ENCODE peak calls at places on chromosomes 12 and 14, in eight cellular contexts. V is adrenal gland, J is breast epithelium, O is IMR-90, B is sigmoid colon, S is tibial nerve, K is suprapubic skin, C is H1. D is an unnamed sample.

GRCh38 chr14:95185452-95186392 is 28.4 kb upstream of the DICER1 start:
- DNase-seq in K (no peak), S (peak; percentile 70), V (peak; percentile 51), C (no peak), O (peak; percentile 19), J (no peak), B (peak; percentile 84), D (peak; percentile 74)

GRCh38 chr14:51283402-51283825 is 43.4 kb downstream of the TMX1 start:
- DNase-seq in S (peak; percentile 24), C (no peak), B (no peak), J (no peak), V (no peak), K (no peak), O (peak; percentile 93), D (no peak)

GRCh38 chr14:70982204-70982603 is 74.9 kb downstream of the PCNX1 start:
- DNase-seq in O (no peak), C (no peak), J (no peak), V (no peak), K (no peak), S (no peak), B (no peak), D (no peak)

GRCh38 chr12:64744422-64745258 is 14.6 kb downstream of the GNS start:
- DNase-seq in S (no peak), V (no peak), J (no peak), C (no peak), K (no peak), O (peak; percentile 39), B (no peak), D (no peak)

GRCh38 chr12:29983917-29984316 is 200.2 kb upstream of the TMTC1 start:
- DNase-seq in O (no peak), J (no peak), V (no peak), K (no peak), C (no peak), S (no peak), B (no peak), D (no peak)

GRCh38 chr12:106885546-106886249 is 70.0 kb upstream of the TMEM263 start:
- DNase-seq in B (no peak), J (no peak), V (no peak), K (no peak), O (no peak), S (no peak), C (no peak), D (no peak)

GRCh38 chr12:54991161-54991991 is 6.8 kb upstream of the TESPA1 start:
- DNase-seq in J (no peak), B (no peak), S (no peak), O (no peak), K (no peak), V (no peak), C (no peak), D (no peak)

GRCh38 chr14:104522926-104523545 is 56.5 kb upstream of the C14orf180 start:
- DNase-seq in V (no peak), S (no peak), O (no peak), B (no peak), K (peak; percentile 66), C (no peak), J (no peak), D (no peak)

GRCh38 chr12:6215932-6216494 is 15.8 kb downstream of the CD9 start:
- DNase-seq in B (peak; percentile 96), O (peak; percentile 33), J (peak; percentile 91), K (peak; percentile 91), C (no peak), V (peak; percentile 97), S (peak; percentile 50), D (peak; percentile 49)

GRCh38 chr12:46577063-46577776 is 204.6 kb upstream of the SLC38A2 start:
- DNase-seq in J (no peak), K (no peak), V (no peak), O (no peak), B (no peak), C (no peak), S (no peak), D (no peak)

DNA sequence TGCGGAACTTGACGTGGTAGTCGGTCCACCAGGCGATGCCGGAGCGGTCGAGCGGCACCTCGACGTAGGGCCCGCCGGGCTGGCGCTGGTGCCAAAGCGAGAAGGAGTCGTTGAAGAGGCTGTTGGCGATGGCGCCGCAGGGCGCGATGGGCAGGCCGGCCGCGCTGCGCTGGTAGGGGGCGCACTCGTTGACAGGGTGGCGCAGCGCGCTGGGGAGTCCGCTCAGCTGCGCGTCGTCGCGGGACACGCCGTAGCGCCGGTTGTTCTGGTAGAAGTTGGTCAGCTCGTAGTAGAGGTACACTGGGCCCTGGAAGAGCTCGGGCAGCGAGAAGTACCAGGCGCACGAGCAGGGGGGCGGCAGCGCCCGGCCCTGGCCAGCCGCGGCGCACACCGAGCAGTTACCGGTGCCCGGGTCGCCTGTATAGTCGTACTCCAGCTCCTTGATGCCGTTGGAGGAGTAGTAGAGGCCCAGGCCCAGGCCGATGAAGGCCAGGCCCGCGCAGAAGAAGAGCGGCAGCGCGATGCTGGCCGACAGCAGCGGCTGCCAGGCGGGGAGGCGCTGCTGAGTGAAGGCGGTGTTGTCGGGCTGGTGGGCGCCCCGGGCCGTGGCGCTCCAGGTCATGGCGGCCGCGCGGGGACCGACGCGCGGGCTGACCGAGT is 482 bp downstream of the TMEM30B start:
- DNase-seq in J (peak; percentile 72), K (peak; percentile 84), S (peak; percentile 47), V (peak; percentile 64), B (no peak), O (peak; percentile 34), C (peak; percentile 79), D (peak; percentile 38)
- TF ChIP-seq POLR2A in J (no peak), K (peak; percentile 22), S (peak; percentile 34), V (peak; percentile 67), B (no peak), O (no peak), C (no peak), D (no peak)

DNA sequence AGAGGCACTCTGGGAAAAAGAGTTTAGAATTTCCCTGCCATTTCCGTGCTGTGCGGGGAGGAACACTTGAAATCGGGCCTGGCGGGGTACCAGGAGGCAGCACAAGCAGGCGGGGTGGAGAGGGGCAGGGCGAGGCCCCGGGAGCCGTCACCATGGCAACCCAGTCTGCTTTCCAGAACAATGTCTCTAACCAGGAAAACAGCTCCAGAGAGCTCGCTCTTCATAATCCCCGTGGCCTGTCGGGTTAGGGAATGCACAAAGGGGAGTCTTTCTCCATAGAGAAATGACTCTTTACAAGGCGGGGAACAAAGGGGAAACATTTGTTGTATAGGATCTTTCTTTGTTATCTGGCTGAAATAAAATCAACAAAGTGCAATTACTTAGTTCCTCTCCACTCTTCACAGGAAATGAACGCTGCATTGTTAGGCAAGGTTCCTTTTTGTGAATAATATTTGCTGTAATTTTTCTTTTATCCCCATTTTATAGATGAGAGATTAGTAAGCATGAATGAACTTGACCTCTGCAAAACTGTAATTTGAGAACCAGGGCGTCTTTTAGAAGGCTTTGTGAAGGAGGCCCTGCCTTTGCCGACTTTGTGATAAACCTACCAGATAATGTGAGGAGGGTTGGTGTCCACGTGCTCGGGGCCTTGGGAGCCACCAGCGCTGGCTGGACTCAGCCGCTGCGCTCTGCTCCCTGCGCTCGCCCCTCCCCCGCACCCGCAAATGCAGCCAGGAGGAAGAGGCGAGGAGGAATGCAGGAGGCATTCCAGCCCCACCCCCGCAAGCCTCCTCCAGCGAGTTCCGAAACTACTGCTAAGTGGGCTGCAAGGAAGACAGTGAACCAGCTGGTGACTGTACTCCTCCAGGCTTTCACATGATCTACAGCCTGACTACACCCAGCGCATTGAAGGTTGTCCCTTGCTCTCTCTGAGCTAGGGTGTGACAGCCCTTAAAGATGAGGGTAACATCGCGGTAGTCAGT is 105.2 kb upstream of the ATF7IP start:
- DNase-seq in S (peak; percentile 88), V (peak; percentile 87), B (peak; percentile 96), O (peak; percentile 93), C (peak; percentile 93), J (peak; percentile 92), K (peak; percentile 98), D (peak; percentile 92)
- TF ChIP-seq POLR2A in S (peak; percentile 12), V (no peak), B (no peak), O (no peak), C (peak; percentile 79), J (no peak), K (no peak), D (peak; percentile 15)

GRCh38 chr14:33081259-33081658 is 142.6 kb downstream of the NPAS3 start:
- DNase-seq in S (no peak), C (no peak), J (no peak), V (no peak), O (no peak), K (no peak), B (no peak), D (no peak)

DNA sequence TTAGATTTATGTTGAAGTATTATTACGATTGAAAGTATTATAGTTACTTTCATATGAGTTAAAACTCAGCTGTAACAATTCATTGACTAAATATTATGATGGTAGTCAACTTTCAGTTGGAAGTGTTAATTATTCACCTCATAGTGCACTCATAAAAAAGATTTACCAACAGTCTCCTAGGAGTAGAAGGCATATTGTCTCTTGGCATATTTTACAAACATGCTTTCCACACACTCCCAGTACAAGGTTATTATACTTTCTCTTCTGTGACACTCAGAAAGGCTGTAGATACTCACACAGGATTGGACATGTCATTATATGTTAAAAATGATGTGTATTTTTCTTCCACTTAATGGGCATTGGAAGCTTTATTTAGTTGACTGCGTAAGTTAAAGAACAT is 147.1 kb downstream of the NPAS3 start:
- DNase-seq in K (no peak), B (no peak), C (no peak), O (no peak), J (no peak), V (no peak), S (no peak), D (no peak)
- TF ChIP-seq POLR2A in K (no peak), B (no peak), C (no peak), O (no peak), J (no peak), V (no peak), S (no peak), D (no peak)

GRCh38 chr14:22821193-22822016 is 6.2 kb upstream of the SLC7A7 start:
- DNase-seq in B (peak; percentile 70), O (no peak), S (no peak), V (no peak), C (peak; percentile 54), J (no peak), K (no peak), D (no peak)

GRCh38 chr14:22820731-22821130 is 5.5 kb upstream of the SLC7A7 start:
- DNase-seq in J (no peak), V (no peak), C (no peak), K (no peak), B (no peak), O (no peak), S (no peak), D (no peak)

GRCh38 chr14:22822017-22822618 is 6.9 kb upstream of the SLC7A7 start:
- DNase-seq in B (peak; percentile 69), C (peak; percentile 79), S (no peak), O (no peak), J (no peak), V (no peak), K (peak; percentile 77), D (no peak)

GRCh38 chr14:22822619-22823551 is 6.8 kb upstream of the MRPL52 start:
- DNase-seq in O (peak; percentile 86), C (peak; percentile 92), V (peak; percentile 67), J (no peak), S (peak; percentile 69), B (peak; percentile 90), K (peak; percentile 90), D (peak; percentile 79)

GRCh38 chr14:22819191-22819988 is 4.2 kb upstream of the SLC7A7 start:
- DNase-seq in C (peak; percentile 68), O (peak; percentile 85), B (peak; percentile 74), J (no peak), V (no peak), K (no peak), S (peak; percentile 51), D (peak; percentile 48)
- TF ChIP-seq POLR2A in C (peak; percentile 65), O (peak; percentile 24), B (no peak), J (no peak), V (no peak), K (no peak), S (peak; percentile 34), D (no peak)

GRCh38 chr12:126189856-126190255 is 1124.6 kb downstream of the AACS start:
- DNase-seq in S (no peak), B (no peak), O (no peak), C (no peak), J (no peak), K (no peak), V (no peak), D (no peak)
- TF ChIP-seq POLR2A in S (no peak), B (no peak), O (no peak), C (no peak), J (no peak), K (no peak), V (no peak), D (no peak)